ENCODE peak calls at places on chromosomes 4 and X, in four cellular contexts. V is naive thymus-derived CD4-positive, alpha-beta T cell; M is MV-4-11; S is NCI-H1436. R is an unnamed sample.

GRCh38 chrX:112163916-112164315 is 81.3 kb upstream of the TRPC5 start:
- DNase-seq in V (no peak), M (no peak), S (no peak), R (no peak)

GRCh38 chr4:136458326-136458725 is 1074.0 kb downstream of the PCDH18 start:
- DNase-seq in V (no peak), M (no peak), S (no peak), R (no peak)

GRCh38 chr4:161256716-161257115 is 907.1 kb downstream of the FSTL5 start:
- DNase-seq in V (no peak), M (no peak), S (no peak), R (peak)

GRCh38 chr4:1763550-1764080 is 29.5 kb upstream of the FGFR3 start:
- DNase-seq in V (no peak), M (peak), S (no peak), R (peak)

GRCh38 chrX:102651968-102652744 is 873 bp downstream of the GPRASP1 start:
- DNase-seq in V (peak), M (no peak), S (peak), R (peak)

GRCh38 chr4:110550260-110550659 is 72.6 kb downstream of the PITX2 start:
- DNase-seq in V (no peak), M (no peak), S (no peak), R (peak)

GRCh38 chr4:19776929-19777328 is 474.8 kb upstream of the SLIT2 start:
- DNase-seq in V (no peak), M (no peak), S (no peak), R (no peak)

GRCh38 chr4:5988086-5988845 is 30.0 kb downstream of the C4orf50 start:
- DNase-seq in V (no peak), M (no peak), S (no peak), R (no peak)

GRCh38 chr4:3418029-3418762 is 23.6 kb upstream of the HGFAC start:
- DNase-seq in V (no peak), M (no peak), S (no peak), R (no peak)

GRCh38 chr4:84264652-84265051 is 234.4 kb downstream of the NKX6-1 start:
- DNase-seq in V (no peak), M (no peak), S (no peak), R (no peak)

GRCh38 chr4:16226816-16227461 is 668 bp upstream of the TAPT1 start:
- DNase-seq in V (peak), M (no peak), S (no peak), R (peak)

GRCh38 chr4:15488658-15489470 is 19.2 kb downstream of the CC2D2A start:
- DNase-seq in V (no peak), M (no peak), S (no peak), R (no peak)

GRCh38 chr4:126761947-126762650 is 870.7 kb upstream of the INTU start:
- DNase-seq in V (no peak), M (no peak), S (no peak), R (no peak)

GRCh38 chrX:7190157-7190556 is 42.2 kb upstream of the PUDP start:
- DNase-seq in V (no peak), M (no peak), S (no peak), R (no peak)

GRCh38 chr4:153025402-153025801 is 89.3 kb downstream of the FHDC1 start:
- DNase-seq in V (no peak), M (no peak), S (no peak), R (no peak)

GRCh38 chrX:19904778-19905367 is 17.5 kb upstream of the SH3KBP1 start:
- DNase-seq in V (peak), M (peak), S (peak), R (peak)

GRCh38 chr4:157221895-157222763 is 1.6 kb downstream of the GRIA2 start:
- DNase-seq in V (no peak), M (no peak), S (no peak), R (no peak)

GRCh38 chrX:336227-336626 is 17.6 kb upstream of the GTPBP6 start:
- DNase-seq in V (no peak), M (no peak), S (no peak), R (no peak)

GRCh38 chr4:7336732-7337131 is 98.0 kb downstream of the PSAPL1 start:
- DNase-seq in V (no peak), M (no peak), S (no peak), R (no peak)

GRCh38 chr4:67651536-67651935 is 49.4 kb downstream of the UBA6 start:
- DNase-seq in V (no peak), M (no peak), S (no peak), R (no peak)

GRCh38 chr4:150510176-150510875 is 71.6 kb upstream of the MAB21L2 start:
- DNase-seq in V (no peak), M (no peak), S (no peak), R (no peak)

GRCh38 chr4:73753215-73753614 is 12.8 kb downstream of the CXCL8 start:
- DNase-seq in V (no peak), M (no peak), S (no peak), R (no peak)

GRCh38 chr4:177696438-177696966 is 254.3 kb upstream of the AGA start:
- DNase-seq in V (no peak), M (no peak), S (no peak), R (no peak)

GRCh38 chr4:123562994-123563745 is 166.6 kb downstream of the SPRY1 start:
- DNase-seq in V (no peak), M (no peak), S (no peak), R (no peak)

GRCh38 chr4:73607375-73608026 is 12.7 kb downstream of the RASSF6 start:
- DNase-seq in V (no peak), M (no peak), S (no peak), R (no peak)

GRCh38 chr4:121484633-121485032 is 103.8 kb upstream of the QRFPR start:
- DNase-seq in V (no peak), M (peak), S (peak), R (peak)

GRCh38 chrX:150635952-150636351 is 57.2 kb upstream of the MTMR1 start:
- DNase-seq in V (no peak), M (no peak), S (no peak), R (no peak)

GRCh38 chrX:21781525-21781924 is 23.6 kb upstream of the SMPX start:
- DNase-seq in V (no peak), M (no peak), S (no peak), R (no peak)

GRCh38 chrX:17405225-17405969 is 30.4 kb downstream of the NHS start:
- DNase-seq in V (no peak), M (no peak), S (no peak), R (no peak)

GRCh38 chrX:69493193-69493592 is 10.9 kb upstream of the NALF2 start:
- DNase-seq in V (no peak), M (no peak), S (peak), R (peak)

GRCh38 chrX:3262906-3263305 is 83.5 kb downstream of the MXRA5 start:
- DNase-seq in V (no peak), M (peak), S (no peak), R (no peak)

GRCh38 chr4:7506119-7506518 is 71.4 kb upstream of the PSAPL1 start:
- DNase-seq in V (no peak), M (no peak), S (no peak), R (no peak)